ENCODE peak calls at places on chromosomes 4 and X, in seven cellular contexts. H is brain microvascular endothelial cell, P is H54, R is HT1080, M is cardiac fibroblast, B is EH, C is EL. W is an unnamed sample.

GRCh38 chr4:28247805-28248204 is 1387.2 kb downstream of the STIM2 start:
- DNase-seq in R (no peak), M (peak; percentile 42), P (no peak), B (no peak), C (no peak), H (no peak), W (no peak)

GRCh38 chr4:180028682-180029081 is 2214.5 kb upstream of the TENM3 start:
- DNase-seq in C (no peak), R (peak; percentile 25), M (peak; percentile 1), H (no peak), B (no peak), P (no peak), W (no peak)

GRCh38 chrX:109373468-109373867 is 108.4 kb downstream of the GUCY2F start:
- DNase-seq in M (no peak), C (no peak), H (no peak), P (no peak), R (no peak), B (no peak), W (no peak)

GRCh38 chrX:47283015-47283771 is 50.4 kb downstream of the USP11 start:
- DNase-seq in R (no peak), B (peak; percentile 56), C (peak; percentile 42), P (peak; percentile 6), H (peak; percentile 65), M (peak; percentile 61), W (peak; percentile 45)

GRCh38 chr4:169160825-169161224 is 109.9 kb downstream of the SH3RF1 start:
- DNase-seq in M (peak; percentile 45), B (no peak), H (no peak), P (no peak), R (no peak), C (peak; percentile 45), W (no peak)

GRCh38 chr4:150942539-150942938 is 72.5 kb downstream of the LRBA start:
- DNase-seq in C (no peak), P (no peak), M (no peak), R (no peak), B (no peak), H (no peak), W (no peak)

GRCh38 chr4:182917182-182918043 is at the start of gene DCTD:
- DNase-seq in H (peak; percentile 28), C (peak; percentile 71), R (peak; percentile 34), P (peak; percentile 30), M (peak; percentile 57), B (peak; percentile 78), W (peak; percentile 78)

GRCh38 chrX:143429831-143430230 is 87.4 kb downstream of the SPANXN3 start:
- DNase-seq in H (no peak), C (no peak), R (no peak), P (no peak), M (no peak), B (no peak), W (no peak)

GRCh38 chr4:2378408-2378807 is 40.0 kb downstream of the ZFYVE28 start:
- DNase-seq in M (no peak), B (no peak), P (no peak), C (no peak), H (no peak), R (peak; percentile 15), W (no peak)

GRCh38 chr4:42656986-42657792 is at the start of gene ATP8A1:
- DNase-seq in B (peak; percentile 87), H (peak; percentile 61), C (peak; percentile 81), P (peak; percentile 49), R (peak; percentile 80), M (peak; percentile 72), W (peak; percentile 90)

GRCh38 chr4:165079476-165079875 is 25.8 kb downstream of the TRIM75 start:
- DNase-seq in H (peak; percentile 15), R (peak; percentile 11), B (no peak), P (no peak), C (no peak), M (peak; percentile 34), W (peak; percentile 43)

GRCh38 chrX:38664285-38664684 is 102.9 kb downstream of the TSPAN7 start:
- DNase-seq in C (peak; percentile 7), R (peak; percentile 8), P (peak; percentile 2), M (peak; percentile 48), H (peak; percentile 15), B (peak; percentile 28), W (peak; percentile 46)

GRCh38 chrX:50691820-50692219 is 122.2 kb downstream of the SHROOM4 start:
- DNase-seq in B (peak; percentile 51), C (peak; percentile 20), H (peak; percentile 36), M (peak; percentile 58), R (peak; percentile 29), P (peak; percentile 0), W (peak; percentile 15)

GRCh38 chrX:50638123-50638522 is 167.5 kb upstream of the DGKK start:
- DNase-seq in B (peak; percentile 15), R (peak; percentile 80), P (no peak), C (no peak), H (no peak), M (peak; percentile 27), W (no peak)

GRCh38 chr4:10107111-10108091 is 9.2 kb downstream of the WDR1 start:
- DNase-seq in B (peak; percentile 65), H (no peak), M (peak; percentile 46), C (peak; percentile 65), R (peak; percentile 63), P (no peak), W (no peak)

GRCh38 chrX:132086717-132087116 is 41.1 kb downstream of the FRMD7 start:
- DNase-seq in C (peak; percentile 14), M (peak; percentile 48), P (no peak), R (peak; percentile 56), B (no peak), H (peak; percentile 35), W (no peak)

W was measured in myocyte.